ENCODE peak calls at places on chromosomes 2 and 18, in five cellular contexts. Z is IMR-90, P is H1, C is mesenchymal stem cell, D is H9. Q is an unnamed sample.

GRCh38 chr18:76908277-76908676 is 85.9 kb downstream of the ZNF236 start:
- DNase-seq in Z (no peak), P (no peak), C (no peak), D (no peak), Q (no peak)

GRCh38 chr2:102063948-102064678 is 72.4 kb downstream of the IL1R2 start:
- DNase-seq in Z (peak; percentile 99), P (no peak), C (peak; percentile 100), D (peak; percentile 48), Q (peak; percentile 12)

GRCh38 chr2:186274936-186275575 is 211.0 kb upstream of the ZC3H15 start:
- DNase-seq in Z (peak; percentile 88), P (no peak), C (peak; percentile 26), D (no peak), Q (no peak)

GRCh38 chr18:9055185-9055584 is 47.3 kb upstream of the NDUFV2 start:
- DNase-seq in Z (peak; percentile 86), P (no peak), C (peak; percentile 52), D (no peak), Q (no peak)

GRCh38 chr2:193841389-193842150 is 1646.8 kb upstream of the TMEFF2 start:
- DNase-seq in Z (no peak), P (no peak), C (no peak), D (no peak), Q (no peak)

GRCh38 chr2:795245-796041 is 118.2 kb upstream of the TMEM18 start:
- DNase-seq in Z (no peak), P (no peak), C (no peak), D (peak; percentile 20), Q (no peak)

GRCh38 chr2:27014771-27015433 is 17.9 kb upstream of the TMEM214 start:
- DNase-seq in Z (no peak), P (no peak), C (no peak), D (no peak), Q (no peak)

GRCh38 chr2:218010116-218010837 is 7.5 kb upstream of the TNS1 start:
- DNase-seq in Z (peak; percentile 51), P (no peak), C (peak; percentile 56), D (peak; percentile 51), Q (peak; percentile 51)

GRCh38 chr2:60531638-60532216 is 21.7 kb downstream of the BCL11A start:
- DNase-seq in Z (no peak), P (no peak), C (no peak), D (peak; percentile 64), Q (no peak)

GRCh38 chr18:79609841-79610281 is 69.7 kb upstream of the CTDP1 start:
- DNase-seq in Z (no peak), P (no peak), C (no peak), D (no peak), Q (no peak)

GRCh38 chr2:28958689-28959088 is 22.4 kb upstream of the TOGARAM2 start:
- DNase-seq in Z (peak; percentile 74), P (no peak), C (peak; percentile 77), D (peak; percentile 71), Q (peak; percentile 69)

GRCh38 chr2:25879133-25879730 is 945 bp upstream of the ASXL2 start:
- DNase-seq in Z (peak; percentile 77), P (no peak), C (peak; percentile 85), D (no peak), Q (no peak)

GRCh38 chr2:12965540-12966269 is 249.0 kb downstream of the TRIB2 start:
- DNase-seq in Z (peak; percentile 83), P (no peak), C (peak; percentile 85), D (no peak), Q (no peak)

GRCh38 chr2:120985997-120986651 is 250.5 kb downstream of the GLI2 start:
- DNase-seq in Z (no peak), P (no peak), C (no peak), D (no peak), Q (no peak)

GRCh38 chr2:60612028-60612427 is 58.6 kb upstream of the BCL11A start:
- DNase-seq in Z (no peak), P (no peak), C (no peak), D (no peak), Q (no peak)

GRCh38 chr2:41737888-41738287 is 309.9 kb upstream of the PKDCC start:
- DNase-seq in Z (no peak), P (no peak), C (no peak), D (no peak), Q (no peak)

GRCh38 chr18:39523281-39523680 is 1957.7 kb upstream of the CELF4 start:
- DNase-seq in Z (peak; percentile 57), P (no peak), C (peak; percentile 54), D (no peak), Q (no peak)

DNA sequence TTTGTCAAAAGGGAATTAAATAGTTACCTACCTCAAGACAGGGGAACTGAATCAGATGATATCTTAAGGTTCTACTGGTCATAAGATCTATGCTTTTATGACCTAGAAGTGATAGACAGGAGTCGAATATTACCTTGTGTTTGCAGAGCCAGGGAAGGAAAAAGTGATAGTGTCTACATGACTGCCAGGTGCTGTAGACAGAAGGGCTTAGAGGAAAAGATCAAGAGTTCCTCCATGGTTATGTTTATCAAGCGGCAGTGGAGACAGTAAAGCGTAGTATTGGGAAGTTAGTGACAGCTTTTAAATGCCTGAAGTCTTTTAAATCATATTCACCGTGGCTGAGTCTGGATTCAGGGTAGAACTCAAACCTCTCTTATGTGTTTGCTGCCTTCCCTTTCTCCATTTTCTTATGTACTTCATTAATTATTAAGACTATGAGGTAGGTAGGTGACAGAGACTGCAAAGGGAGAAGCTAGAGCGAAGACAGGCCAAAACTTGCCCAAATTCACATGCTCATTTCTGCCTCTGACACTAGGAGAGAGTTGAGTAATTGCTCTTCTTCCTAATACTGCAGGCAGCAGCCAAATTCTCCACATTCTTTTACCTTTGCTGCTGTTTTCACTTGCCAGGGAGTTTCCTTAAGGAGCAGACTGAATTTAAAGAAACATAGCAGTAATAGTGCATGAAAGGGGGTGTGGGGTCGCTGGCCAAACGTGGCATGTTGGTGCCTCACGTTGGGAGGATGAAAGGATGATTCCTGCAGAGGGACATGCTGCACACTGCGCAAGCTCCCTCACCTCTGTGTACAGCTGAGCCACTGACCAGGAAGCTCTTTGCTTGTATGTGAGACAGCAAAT is 12.1 kb downstream of the CRIM1 start:
- DNase-seq in Z (no peak), P (no peak), C (no peak), D (no peak), Q (no peak)
- H2BK15ac ChIP-seq in Z (no peak overlapping the region), P (peak overlapping the region; percentile 85), C (no peak overlapping the region), D (no peak overlapping the region), Q (no peak overlapping the region)

DNA sequence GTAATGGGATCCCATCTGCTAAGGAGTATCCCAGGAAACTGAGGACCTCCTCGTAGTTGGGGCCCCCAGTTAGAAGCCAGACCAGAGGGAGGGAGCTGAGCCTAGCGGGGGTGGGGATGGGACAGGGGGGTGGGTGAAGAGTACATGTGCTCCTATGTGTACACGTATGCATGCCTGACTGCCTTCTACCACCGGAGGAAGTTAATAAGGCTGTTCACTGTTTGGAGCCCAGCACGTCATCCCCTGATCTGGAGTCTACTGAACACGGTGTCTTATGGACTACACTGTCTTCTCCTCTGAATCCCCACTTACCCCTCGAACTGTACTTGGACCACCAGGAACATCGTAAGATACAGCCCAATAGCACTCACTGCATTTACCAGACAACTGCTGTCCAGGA is 68.5 kb downstream of the SFXN5 start:
- DNase-seq in Z (no peak), P (no peak), C (no peak), D (no peak), Q (no peak)
- H2AFZ ChIP-seq in Z (no peak overlapping the region), P (no peak overlapping the region), C (no peak overlapping the region), D (no peak overlapping the region), Q (no peak overlapping the region)

GRCh38 chr2:74390601-74391000 is 10.5 kb upstream of the DCTN1 start:
- DNase-seq in Z (no peak), P (no peak), C (no peak), D (no peak), Q (no peak)

GRCh38 chr2:74392449-74392743 is 12.3 kb upstream of the DCTN1 start:
- DNase-seq in Z (no peak), P (no peak), C (no peak), D (no peak), Q (no peak)

GRCh38 chr2:74391209-74391579 is 11.1 kb upstream of the DCTN1 start:
- DNase-seq in Z (peak; percentile 22), P (no peak), C (peak; percentile 53), D (no peak), Q (no peak)

GRCh38 chr2:74393525-74393924 is 13.4 kb upstream of the DCTN1 start:
- DNase-seq in Z (no peak), P (no peak), C (no peak), D (no peak), Q (no peak)

DNA sequence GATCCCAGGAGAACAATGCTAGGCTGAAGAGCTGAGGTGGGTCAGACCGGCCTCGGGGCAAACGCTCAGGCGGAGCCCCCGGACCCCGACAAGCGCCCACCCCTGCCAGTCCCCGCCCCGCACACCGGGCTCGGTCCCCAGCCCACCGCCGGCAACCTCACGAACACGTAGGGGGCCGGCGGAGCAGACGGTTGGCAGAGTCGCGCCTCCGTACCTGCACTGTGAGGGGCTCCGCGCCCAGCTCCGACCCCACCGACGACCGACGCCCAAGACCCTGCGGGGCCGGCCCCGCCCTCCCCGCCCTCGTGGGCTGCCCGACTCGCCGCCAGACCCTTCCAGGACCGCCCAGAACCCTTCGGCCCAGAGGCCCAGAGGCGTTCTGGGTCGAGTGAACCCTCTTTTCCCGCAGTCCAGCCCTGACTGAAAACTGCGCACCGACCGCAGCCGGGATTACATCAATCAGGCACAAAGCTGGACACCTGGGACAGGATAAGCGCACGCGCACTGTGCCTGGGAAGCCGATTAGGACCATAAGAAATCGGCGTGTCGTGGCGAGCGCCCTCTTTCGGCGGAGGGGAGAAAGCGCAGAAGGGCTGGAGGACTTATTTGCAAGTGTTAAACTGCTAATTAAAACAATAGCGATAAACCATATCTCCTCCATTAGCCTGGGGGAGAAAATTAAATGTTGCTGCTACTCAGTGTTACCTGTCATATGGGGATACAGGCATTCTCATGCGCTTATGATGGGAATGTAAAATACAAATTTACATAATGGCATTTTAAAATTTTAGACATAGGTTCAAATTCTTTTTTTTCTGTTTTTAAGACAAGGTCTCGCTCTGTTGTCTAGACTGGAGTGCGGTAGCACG is 11.7 kb upstream of the DCTN1 start:
- DNase-seq in Z (peak; percentile 85), P (peak; percentile 90), C (peak; percentile 88), D (peak; percentile 94), Q (peak; percentile 96)
- H2BK15ac ChIP-seq in Z (peak overlapping the region; percentile 97), P (peak overlapping the region; percentile 100), C (peak overlapping the region; percentile 80), D (no peak overlapping the region), Q (peak overlapping the region; percentile 76)

DNA sequence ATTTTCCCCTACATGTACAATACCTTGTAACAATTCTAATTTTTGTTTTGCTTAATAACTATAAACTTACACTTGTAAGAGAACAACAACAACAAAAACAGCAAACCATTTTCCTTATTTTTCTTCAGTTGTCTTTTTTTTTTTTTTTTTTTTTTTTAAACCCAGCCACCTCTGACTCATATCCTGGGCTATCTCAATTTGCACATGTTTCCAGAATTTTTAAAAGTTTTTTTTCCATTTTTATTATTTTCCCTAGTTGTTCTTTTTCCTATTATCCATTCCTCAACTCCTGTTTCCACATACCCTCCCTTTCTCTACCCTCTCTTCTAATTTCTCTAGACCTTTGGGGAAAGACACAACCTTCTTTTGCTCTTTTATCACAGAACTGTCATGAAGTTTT is 112.5 kb downstream of the EFEMP1 start:
- DNase-seq in Z (no peak), P (no peak), C (no peak), D (no peak), Q (no peak)
- H2AFZ ChIP-seq in Z (no peak overlapping the region), P (no peak overlapping the region), C (no peak overlapping the region), D (no peak overlapping the region), Q (no peak overlapping the region)